ENCODE peak calls at places on chromosomes 11 and 22, in eight cellular contexts. S is heart left ventricle, R is stomach, Z is A549, G is tibial nerve, J is HCT116, K is adrenal gland, E is transverse colon. M is an unnamed sample.

GRCh38 chr22:26901228-26901816 is 243.9 kb downstream of the MIAT start:
- DNase-seq in R (no peak), S (no peak), G (no peak), E (no peak), Z (no peak), J (no peak), K (peak), M (no peak)

GRCh38 chr11:6402561-6402981 is 12.3 kb downstream of the SMPD1 start:
- DNase-seq in K (no peak), E (peak), Z (no peak), G (no peak), R (no peak), J (no peak), S (no peak), M (no peak)

GRCh38 chr11:63805844-63806415 is 7.3 kb upstream of the SPINDOC start:
- DNase-seq in S (peak), K (peak), R (no peak), E (no peak), Z (no peak), J (no peak), G (no peak), M (no peak)

GRCh38 chr11:93738647-93739081 is 2.6 kb downstream of the TAF1D start:
- DNase-seq in E (no peak), S (no peak), R (no peak), G (no peak), Z (no peak), K (no peak), J (no peak), M (no peak)

GRCh38 chr11:33344611-33345010 is 87.4 kb downstream of the HIPK3 start:
- DNase-seq in S (no peak), E (no peak), G (no peak), K (no peak), Z (no peak), J (no peak), R (no peak), M (no peak)

GRCh38 chr11:62713343-62713742 is 5.9 kb downstream of the GNG3 start:
- DNase-seq in E (peak), S (no peak), K (peak), R (peak), Z (peak), G (no peak), J (no peak), M (no peak)

GRCh38 chr22:22061085-22062077 is 78.8 kb upstream of the TOP3B start:
- DNase-seq in S (peak), K (no peak), G (peak), E (no peak), J (peak), Z (peak), R (no peak), M (no peak)

GRCh38 chr22:38007330-38007902 is 23.1 kb upstream of the SOX10 start:
- DNase-seq in R (no peak), G (no peak), E (no peak), S (no peak), K (no peak), J (no peak), Z (no peak), M (no peak)

GRCh38 chr11:62805991-62806441 is 776 bp upstream of the NXF1 start:
- DNase-seq in Z (no peak), J (no peak), E (peak), R (no peak), S (no peak), K (no peak), G (no peak), M (no peak)

DNA sequence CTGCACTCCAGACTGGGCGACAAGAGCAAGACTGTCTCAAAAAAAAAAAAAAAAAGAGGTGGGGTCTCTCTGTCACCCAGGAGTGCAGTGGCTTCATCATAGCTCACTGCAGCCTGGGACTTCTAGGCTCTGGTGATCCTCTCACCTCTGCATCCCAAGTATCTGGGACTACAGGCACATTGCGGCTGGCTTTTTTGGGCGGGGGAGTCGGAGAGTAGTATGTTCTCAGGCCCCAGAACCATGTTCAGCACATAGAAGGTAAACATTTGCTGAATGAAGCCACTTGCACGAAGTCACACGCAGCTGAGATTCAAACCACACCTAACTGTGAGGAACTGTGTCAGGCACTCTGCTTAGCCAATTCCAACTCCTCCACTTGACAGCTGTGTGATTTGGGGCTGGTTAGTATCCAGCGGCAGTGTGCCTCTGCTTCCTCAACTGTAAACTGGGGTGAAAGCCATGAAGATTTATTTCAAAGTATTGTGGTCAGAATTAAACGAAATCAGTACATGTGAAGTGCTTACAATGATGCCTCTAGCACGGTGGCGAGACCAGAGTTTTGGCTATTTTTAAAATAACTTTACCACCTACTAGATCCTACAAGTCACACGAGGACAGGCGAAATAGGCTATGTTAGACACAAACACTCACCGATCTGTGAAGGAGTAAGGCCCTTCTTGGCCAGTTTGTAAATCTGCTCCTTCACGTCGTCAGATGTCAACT is 789 bp downstream of the RPS13 start:
- DNase-seq in G (no peak), Z (no peak), J (no peak), R (no peak), E (no peak), K (no peak), S (no peak), M (no peak)
- TF ChIP-seq POLR2A in G (no peak), Z (no peak), J (no peak), R (no peak), E (no peak), K (no peak), S (no peak), M (no peak)

GRCh38 chr22:17155941-17156340 is 3.1 kb downstream of the HDHD5 start:
- DNase-seq in J (no peak), Z (no peak), K (no peak), G (no peak), S (no peak), R (no peak), E (no peak), M (no peak)

GRCh38 chr22:17157714-17158113 is 1.4 kb downstream of the HDHD5 start:
- DNase-seq in Z (no peak), E (no peak), K (no peak), G (no peak), R (no peak), S (no peak), J (no peak), M (no peak)

GRCh38 chr22:17158176-17158567 is 905 bp downstream of the HDHD5 start:
- DNase-seq in S (no peak), E (no peak), G (no peak), Z (no peak), K (no peak), R (no peak), J (no peak), M (no peak)

GRCh38 chr22:17159504-17159951 is 451 bp upstream of the HDHD5 start:
- DNase-seq in Z (peak), E (peak), K (peak), J (peak), S (peak), G (peak), R (peak), M (no peak)

GRCh38 chr22:17158568-17159503 is at the start of gene HDHD5:
- DNase-seq in G (peak), K (peak), S (peak), Z (peak), R (peak), J (peak), E (peak), M (no peak)
- TF ChIP-seq POLR2A in G (peak), K (peak), S (peak), Z (peak), R (no peak), J (peak), E (peak), M (no peak)

GRCh38 chr11:69352715-69353325 is 58.9 kb downstream of the MYEOV start:
- DNase-seq in R (peak), S (no peak), Z (peak), G (no peak), J (peak), E (peak), K (peak), M (no peak)
- TF ChIP-seq POLR2A in R (no peak), S (no peak), Z (no peak), G (no peak), J (no peak), E (no peak), K (no peak), M (no peak)

GRCh38 chr11:73141309-73142127 is 600 bp downstream of the FCHSD2 start:
- DNase-seq in G (peak), S (peak), R (peak), Z (peak), K (peak), E (peak), J (peak), M (no peak)
- TF ChIP-seq POLR2A in G (no peak), S (no peak), R (no peak), Z (no peak), K (no peak), E (no peak), J (no peak), M (no peak)

DNA sequence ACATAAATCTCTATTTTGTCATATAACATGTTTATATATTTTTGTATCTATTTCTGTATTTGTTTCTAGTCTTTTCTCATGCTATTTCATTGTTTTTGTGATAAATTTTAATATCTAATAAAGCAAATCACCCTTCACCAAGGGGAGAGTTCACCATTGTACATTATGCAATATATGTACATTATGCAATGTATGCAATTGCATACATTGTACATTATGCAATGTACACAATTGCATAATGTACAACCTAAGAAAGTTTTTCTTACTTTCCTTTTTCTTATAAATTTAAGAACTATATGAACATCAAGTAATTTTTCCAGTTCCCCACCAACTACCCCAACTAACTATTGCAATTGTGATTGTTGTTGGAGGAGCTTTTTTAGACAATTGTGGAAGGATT is 44.1 kb upstream of the GLYATL2 start:
- DNase-seq in Z (no peak), K (no peak), R (no peak), S (no peak), J (no peak), E (no peak), G (no peak), M (no peak)
- TF ChIP-seq POLR2A in Z (no peak), K (no peak), R (no peak), S (no peak), J (no peak), E (no peak), G (no peak), M (no peak)

GRCh38 chr11:123062158-123062891 is 389 bp upstream of the HSPA8 start:
- DNase-seq in S (peak), Z (peak), K (peak), G (peak), E (peak), R (peak), J (peak), M (peak)
- TF ChIP-seq POLR2A in S (peak), Z (peak), K (no peak), G (peak), E (peak), R (no peak), J (no peak), M (peak)

GRCh38 chr11:3047637-3048036 is 9.6 kb downstream of the CARS1 start:
- DNase-seq in E (no peak), Z (no peak), R (no peak), G (no peak), K (no peak), S (no peak), J (no peak), M (no peak)
- TF ChIP-seq POLR2A in E (no peak), Z (no peak), R (no peak), G (no peak), K (no peak), S (no peak), J (no peak), M (no peak)